ENCODE peak calls at places on chromosome X, in five cellular contexts. One of them, this sample, is unnamed. For H3K4me1, the result is how much of the 10 kb centered on the place peaks cover.

GRCh38 chrX:7552758-7553157 is 290.2 kb upstream of the VCX start:
- DNase-seq in mammary epithelial cell: no peak
- DNase-seq in GM23248: peak
- DNase-seq in hepatocyte: no peak
- DNase-seq in neural progenitor cell: no peak
- DNase-seq in this sample: no peak

GRCh38 chrX:133415276-133416105 is at the start of gene GPC4:
- DNase-seq in mammary epithelial cell: peak
- DNase-seq in neural progenitor cell: peak
- DNase-seq in GM23248: peak
- DNase-seq in hepatocyte: peak
- DNase-seq in this sample: peak

GRCh38 chrX:23666282-23666681 is 1.0 kb upstream of the PRDX4 start:
- DNase-seq in GM23248: no peak
- DNase-seq in hepatocyte: no peak
- DNase-seq in mammary epithelial cell: no peak
- DNase-seq in neural progenitor cell: no peak
- DNase-seq in this sample: no peak

GRCh38 chrX:45850197-45850774 is 649.6 kb upstream of the DIPK2B start:
- DNase-seq in neural progenitor cell: peak
- DNase-seq in mammary epithelial cell: peak
- DNase-seq in GM23248: peak
- DNase-seq in hepatocyte: peak
- DNase-seq in this sample: peak

GRCh38 chrX:37986893-37987292 is 19.5 kb upstream of the SYTL5 start:
- DNase-seq in GM23248: peak
- DNase-seq in hepatocyte: no peak
- DNase-seq in mammary epithelial cell: no peak
- DNase-seq in neural progenitor cell: no peak
- DNase-seq in this sample: no peak

GRCh38 chrX:139931646-139932076 is 1.2 kb downstream of the ATP11C start:
- DNase-seq in neural progenitor cell: no peak
- DNase-seq in GM23248: no peak
- DNase-seq in mammary epithelial cell: no peak
- DNase-seq in hepatocyte: no peak
- DNase-seq in this sample: no peak

GRCh38 chrX:39907964-39908616 is 189.7 kb downstream of the BCOR start:
- DNase-seq in GM23248: peak
- DNase-seq in neural progenitor cell: no peak
- DNase-seq in hepatocyte: peak
- DNase-seq in mammary epithelial cell: peak
- DNase-seq in this sample: no peak

GRCh38 chrX:134949271-134949670 is 41.5 kb upstream of the SMIM10 start:
- DNase-seq in hepatocyte: peak
- DNase-seq in GM23248: peak
- DNase-seq in neural progenitor cell: no peak
- DNase-seq in mammary epithelial cell: no peak
- DNase-seq in this sample: peak

GRCh38 chrX:150573702-150574101 is 5.3 kb downstream of the MTM1 start:
- DNase-seq in mammary epithelial cell: no peak
- DNase-seq in GM23248: no peak
- DNase-seq in hepatocyte: no peak
- DNase-seq in neural progenitor cell: no peak
- DNase-seq in this sample: no peak

GRCh38 chrX:133374874-133375387 is 40.4 kb downstream of the GPC4 start:
- DNase-seq in mammary epithelial cell: no peak
- DNase-seq in GM23248: no peak
- DNase-seq in hepatocyte: no peak
- DNase-seq in neural progenitor cell: no peak
- DNase-seq in this sample: no peak

GRCh38 chrX:85619962-85620361 is 240.5 kb upstream of the POF1B start:
- DNase-seq in mammary epithelial cell: no peak
- DNase-seq in GM23248: no peak
- DNase-seq in hepatocyte: no peak
- DNase-seq in neural progenitor cell: no peak
- DNase-seq in this sample: no peak

GRCh38 chrX:53438174-53438831 is 4.1 kb upstream of the HSD17B10 start:
- DNase-seq in neural progenitor cell: no peak
- DNase-seq in hepatocyte: no peak
- DNase-seq in mammary epithelial cell: no peak
- DNase-seq in GM23248: no peak
- DNase-seq in this sample: no peak
- H3K4me1 ChIP-seq in neural progenitor cell: under half
- H3K4me1 ChIP-seq in hepatocyte: under half
- H3K4me1 ChIP-seq in mammary epithelial cell: under half
- H3K4me1 ChIP-seq in GM23248: under half
- H3K4me1 ChIP-seq in this sample: under half

GRCh38 chrX:9788908-9789307 is 2.7 kb downstream of the SHROOM2 start:
- DNase-seq in neural progenitor cell: no peak
- DNase-seq in GM23248: peak
- DNase-seq in hepatocyte: peak
- DNase-seq in mammary epithelial cell: no peak
- DNase-seq in this sample: no peak

GRCh38 chrX:9786839-9787635 is 808 bp downstream of the SHROOM2 start:
- DNase-seq in GM23248: no peak
- DNase-seq in mammary epithelial cell: no peak
- DNase-seq in hepatocyte: peak
- DNase-seq in neural progenitor cell: peak
- DNase-seq in this sample: no peak

GRCh38 chrX:9781941-9782340 is 4.3 kb upstream of the SHROOM2 start:
- DNase-seq in mammary epithelial cell: no peak
- DNase-seq in neural progenitor cell: no peak
- DNase-seq in GM23248: no peak
- DNase-seq in hepatocyte: no peak
- DNase-seq in this sample: no peak

GRCh38 chrX:9785944-9786741 is at the start of gene SHROOM2:
- DNase-seq in mammary epithelial cell: no peak
- DNase-seq in neural progenitor cell: peak
- DNase-seq in GM23248: peak
- DNase-seq in hepatocyte: peak
- DNase-seq in this sample: no peak

GRCh38 chrX:9785252-9785943 is 831 bp upstream of the SHROOM2 start:
- DNase-seq in neural progenitor cell: peak
- DNase-seq in GM23248: no peak
- DNase-seq in mammary epithelial cell: no peak
- DNase-seq in hepatocyte: peak
- DNase-seq in this sample: no peak
- TF ChIP-seq EZH2 in neural progenitor cell: no peak
- TF ChIP-seq EZH2 in GM23248: no peak
- TF ChIP-seq EZH2 in mammary epithelial cell: peak
- TF ChIP-seq EZH2 in hepatocyte: no peak
- TF ChIP-seq EZH2 in this sample: no peak

GRCh38 chrX:100648601-100649417 is 4.8 kb downstream of the SRPX2 start:
- DNase-seq in neural progenitor cell: peak
- DNase-seq in GM23248: peak
- DNase-seq in hepatocyte: peak
- DNase-seq in mammary epithelial cell: no peak
- DNase-seq in this sample: peak

GRCh38 chrX:100647739-100648138 is 3.7 kb downstream of the SRPX2 start:
- DNase-seq in neural progenitor cell: no peak
- DNase-seq in mammary epithelial cell: no peak
- DNase-seq in GM23248: peak
- DNase-seq in hepatocyte: no peak
- DNase-seq in this sample: no peak

GRCh38 chrX:100652266-100652665 is 8.3 kb downstream of the SRPX2 start:
- DNase-seq in hepatocyte: no peak
- DNase-seq in mammary epithelial cell: no peak
- DNase-seq in GM23248: no peak
- DNase-seq in neural progenitor cell: no peak
- DNase-seq in this sample: no peak

GRCh38 chrX:100650841-100651240 is 6.8 kb downstream of the SRPX2 start:
- DNase-seq in GM23248: no peak
- DNase-seq in mammary epithelial cell: no peak
- DNase-seq in neural progenitor cell: no peak
- DNase-seq in hepatocyte: no peak
- DNase-seq in this sample: no peak

GRCh38 chrX:100649550-100650356 is 5.8 kb downstream of the SRPX2 start:
- DNase-seq in neural progenitor cell: peak
- DNase-seq in GM23248: peak
- DNase-seq in hepatocyte: peak
- DNase-seq in mammary epithelial cell: peak
- DNase-seq in this sample: peak
- H3K4me1 ChIP-seq in neural progenitor cell: under half
- H3K4me1 ChIP-seq in GM23248: under half
- H3K4me1 ChIP-seq in hepatocyte: under half
- H3K4me1 ChIP-seq in mammary epithelial cell: under half
- H3K4me1 ChIP-seq in this sample: half or more

DNA sequence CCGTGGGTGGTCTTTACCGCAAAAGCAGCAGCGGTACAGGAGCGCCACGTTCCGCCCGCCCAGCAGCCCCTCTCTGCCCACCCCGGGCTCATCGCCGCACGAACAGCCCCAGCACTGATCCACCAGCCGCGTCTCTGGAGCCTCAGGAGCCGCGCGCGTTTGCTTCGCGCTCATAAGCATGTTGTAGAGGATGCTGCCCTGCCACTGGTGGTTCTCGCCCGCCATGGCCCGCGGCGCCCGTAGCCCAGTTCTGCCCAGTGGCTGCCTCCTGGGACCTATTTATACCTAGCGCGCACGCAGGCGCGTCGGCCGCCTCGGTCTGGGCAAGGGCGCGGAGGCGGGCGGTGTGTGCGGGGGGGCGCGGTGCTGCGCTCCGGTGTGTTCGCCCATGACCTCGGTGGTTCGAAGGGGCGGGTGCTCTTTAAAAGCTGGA is at the start of gene NR0B1:
- DNase-seq in mammary epithelial cell: no peak
- DNase-seq in hepatocyte: peak
- DNase-seq in neural progenitor cell: peak
- DNase-seq in GM23248: peak
- DNase-seq in this sample: no peak
- TF ChIP-seq EZH2 in mammary epithelial cell: no peak
- TF ChIP-seq EZH2 in hepatocyte: no peak
- TF ChIP-seq EZH2 in neural progenitor cell: peak
- TF ChIP-seq EZH2 in GM23248: no peak
- TF ChIP-seq EZH2 in this sample: no peak

GRCh38 chrX:103729015-103729414 is 18.3 kb downstream of the TMEM31 start:
- DNase-seq in GM23248: no peak
- DNase-seq in mammary epithelial cell: no peak
- DNase-seq in neural progenitor cell: no peak
- DNase-seq in hepatocyte: no peak
- DNase-seq in this sample: no peak
- H3K4me1 ChIP-seq in GM23248: under half
- H3K4me1 ChIP-seq in mammary epithelial cell: under half
- H3K4me1 ChIP-seq in neural progenitor cell: half or more
- H3K4me1 ChIP-seq in hepatocyte: under half
- H3K4me1 ChIP-seq in this sample: under half

GRCh38 chrX:25007059-25008053 is 8.4 kb downstream of the ARX start:
- DNase-seq in mammary epithelial cell: no peak
- DNase-seq in GM23248: no peak
- DNase-seq in hepatocyte: no peak
- DNase-seq in neural progenitor cell: peak
- DNase-seq in this sample: no peak
- TF ChIP-seq EZH2 in mammary epithelial cell: peak
- TF ChIP-seq EZH2 in GM23248: peak
- TF ChIP-seq EZH2 in hepatocyte: peak
- TF ChIP-seq EZH2 in neural progenitor cell: peak
- TF ChIP-seq EZH2 in this sample: no peak

GRCh38 chrX:148541461-148541983 is 41.1 kb downstream of the AFF2 start:
- DNase-seq in mammary epithelial cell: no peak
- DNase-seq in neural progenitor cell: no peak
- DNase-seq in GM23248: no peak
- DNase-seq in hepatocyte: no peak
- DNase-seq in this sample: no peak

GRCh38 chrX:148540114-148540513 is 39.7 kb downstream of the AFF2 start:
- DNase-seq in mammary epithelial cell: no peak
- DNase-seq in neural progenitor cell: no peak
- DNase-seq in hepatocyte: no peak
- DNase-seq in GM23248: no peak
- DNase-seq in this sample: no peak

GRCh38 chrX:148537556-148538182 is 37.3 kb downstream of the AFF2 start:
- DNase-seq in mammary epithelial cell: no peak
- DNase-seq in neural progenitor cell: peak
- DNase-seq in GM23248: no peak
- DNase-seq in hepatocyte: no peak
- DNase-seq in this sample: no peak

GRCh38 chrX:148536961-148537360 is 36.5 kb downstream of the AFF2 start:
- DNase-seq in mammary epithelial cell: no peak
- DNase-seq in GM23248: peak
- DNase-seq in hepatocyte: no peak
- DNase-seq in neural progenitor cell: no peak
- DNase-seq in this sample: no peak

GRCh38 chrX:148538582-148538981 is 38.2 kb downstream of the AFF2 start:
- DNase-seq in neural progenitor cell: no peak
- DNase-seq in mammary epithelial cell: no peak
- DNase-seq in hepatocyte: no peak
- DNase-seq in GM23248: no peak
- DNase-seq in this sample: no peak
- H3K4me1 ChIP-seq in neural progenitor cell: under half
- H3K4me1 ChIP-seq in mammary epithelial cell: under half
- H3K4me1 ChIP-seq in hepatocyte: under half
- H3K4me1 ChIP-seq in GM23248: under half
- H3K4me1 ChIP-seq in this sample: under half